ENCODE peak calls at places on chromosomes 1 and 21, in four cellular contexts. R, S, G and H are unnamed samples.

GRCh38 chr1:5875345-5875910 is 116.8 kb downstream of the NPHP4 start:
- DNase-seq in R (no peak), S (no peak), G (no peak), H (no peak)

GRCh38 chr1:54651608-54652007 is 10.0 kb downstream of the MROH7 start:
- DNase-seq in R (no peak), S (no peak), G (no peak), H (no peak)

GRCh38 chr1:14443164-14443787 is 155.2 kb upstream of the KAZN start:
- DNase-seq in R (no peak), S (peak), G (no peak), H (no peak)

GRCh38 chr1:94538243-94538827 is 3.2 kb downstream of the F3 start:
- DNase-seq in R (no peak), S (no peak), G (no peak), H (no peak)

GRCh38 chr1:32886012-32886827 is at the start of gene HPCA:
- DNase-seq in R (peak), S (peak), G (peak), H (no peak)

GRCh38 chr1:4551706-4552105 is 102.7 kb upstream of the AJAP1 start:
- DNase-seq in R (no peak), S (no peak), G (no peak), H (no peak)

GRCh38 chr1:108889706-108890105 is 12.9 kb downstream of the GPSM2 start:
- DNase-seq in R (no peak), S (no peak), G (peak), H (no peak)

GRCh38 chr1:116377564-116378529 is 4.8 kb downstream of the ATP1A1 start:
- DNase-seq in R (no peak), S (peak), G (peak), H (peak)

GRCh38 chr1:25651824-25652741 is 35.5 kb downstream of the MAN1C1 start:
- DNase-seq in R (peak), S (peak), G (no peak), H (no peak)

GRCh38 chr1:115725600-115725999 is 42.9 kb downstream of the CASQ2 start:
- DNase-seq in R (no peak), S (no peak), G (no peak), H (no peak)

GRCh38 chr1:24735619-24736375 is 9.4 kb upstream of the CLIC4 start:
- DNase-seq in R (no peak), S (peak), G (no peak), H (no peak)

GRCh38 chr1:29425656-29426055 is 189.3 kb downstream of the PTPRU start:
- DNase-seq in R (peak), S (no peak), G (no peak), H (no peak)
- TF ChIP-seq TCF12 in R (no peak), S (no peak), G (no peak), H (no peak)

GRCh38 chr21:42257091-42257760 is 38.3 kb downstream of the ABCG1 start:
- DNase-seq in R (no peak), S (no peak), G (no peak), H (no peak)

GRCh38 chr21:42256316-42256715 is 37.4 kb downstream of the ABCG1 start:
- DNase-seq in R (no peak), S (no peak), G (no peak), H (no peak)

GRCh38 chr21:42258885-42259407 is 40.0 kb downstream of the ABCG1 start:
- DNase-seq in R (no peak), S (no peak), G (no peak), H (no peak)

GRCh38 chr21:42260121-42260520 is 41.2 kb downstream of the ABCG1 start:
- DNase-seq in R (no peak), S (no peak), G (no peak), H (no peak)

GRCh38 chr21:42258150-42258884 is 39.4 kb downstream of the ABCG1 start:
- DNase-seq in R (peak), S (peak), G (peak), H (no peak)
- TF ChIP-seq TCF12 in R (peak), S (no peak), G (no peak), H (peak)

GRCh38 chr1:212020975-212021374 is 14.4 kb downstream of the INTS7 start:
- DNase-seq in R (no peak), S (no peak), G (no peak), H (no peak)
- TF ChIP-seq TCF12 in R (no peak), S (no peak), G (no peak), H (no peak)

DNA sequence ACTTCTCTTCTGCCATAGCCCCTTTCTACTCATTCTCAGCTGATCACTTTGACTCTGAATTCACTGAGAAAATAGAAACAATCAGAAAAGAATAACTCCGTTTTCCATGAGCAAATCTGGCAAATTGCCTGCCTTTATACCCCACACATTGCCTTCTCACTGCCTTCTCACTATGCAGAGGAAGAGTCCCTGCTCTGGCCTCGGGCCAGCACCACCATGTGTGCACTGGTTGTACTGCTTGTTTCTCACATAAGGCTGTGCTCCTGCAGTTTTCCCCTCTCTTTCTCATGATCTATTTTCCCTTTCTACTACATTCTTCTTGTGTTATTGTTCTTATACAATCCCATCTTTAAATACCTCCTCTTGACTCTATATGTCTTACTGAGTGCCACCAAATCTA is 2.3 kb upstream of the HMGCS2 start:
- DNase-seq in R (no peak), S (peak), G (no peak), H (no peak)
- TF ChIP-seq TCF12 in R (no peak), S (no peak), G (no peak), H (no peak)

GRCh38 chr21:34080693-34081092 is 7.3 kb downstream of the MRPS6 start:
- DNase-seq in R (no peak), S (no peak), G (no peak), H (no peak)
- TF ChIP-seq TCF12 in R (no peak), S (no peak), G (no peak), H (no peak)

DNA sequence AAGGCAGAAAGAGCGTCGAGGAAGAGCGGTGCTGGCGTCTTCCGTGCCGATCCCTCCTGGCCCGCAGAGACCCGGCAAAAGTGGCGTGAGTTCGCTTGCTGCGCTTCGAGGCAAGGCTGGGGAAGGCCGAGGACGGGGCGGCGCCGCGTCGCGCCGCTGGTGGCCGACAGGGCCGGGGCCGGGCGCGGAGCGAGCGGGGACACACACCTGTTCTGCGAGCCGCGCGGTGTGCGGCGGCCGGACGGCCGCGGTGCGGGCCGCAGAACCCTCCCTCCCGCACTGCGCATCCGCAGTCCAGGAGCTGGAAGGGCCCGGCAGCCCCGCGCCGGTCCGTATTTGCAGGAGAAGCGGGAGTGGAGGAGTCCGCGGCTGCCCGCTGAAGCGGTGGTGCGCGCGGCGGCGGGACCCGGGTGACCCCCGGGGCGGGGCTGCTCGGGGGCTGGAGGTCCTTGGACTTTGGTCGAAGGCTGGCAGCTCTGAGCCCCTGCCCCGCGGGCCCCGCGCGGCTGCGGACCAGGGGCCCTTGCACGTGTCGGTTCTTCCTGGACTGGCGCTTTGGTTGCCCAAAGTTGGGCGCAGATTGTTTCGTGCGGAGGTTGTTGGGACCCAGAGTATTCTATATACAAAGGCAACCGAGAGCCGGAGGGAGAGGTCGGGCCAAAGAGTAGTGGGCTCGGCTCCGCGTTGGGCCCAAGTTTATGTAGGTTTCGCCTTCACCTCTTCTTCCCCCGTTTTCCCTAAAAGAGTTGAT is 2.5 kb downstream of the RNF220 start:
- DNase-seq in R (peak), S (peak), G (no peak), H (no peak)
- TF ChIP-seq TCF12 in R (no peak), S (no peak), G (no peak), H (no peak)

DNA sequence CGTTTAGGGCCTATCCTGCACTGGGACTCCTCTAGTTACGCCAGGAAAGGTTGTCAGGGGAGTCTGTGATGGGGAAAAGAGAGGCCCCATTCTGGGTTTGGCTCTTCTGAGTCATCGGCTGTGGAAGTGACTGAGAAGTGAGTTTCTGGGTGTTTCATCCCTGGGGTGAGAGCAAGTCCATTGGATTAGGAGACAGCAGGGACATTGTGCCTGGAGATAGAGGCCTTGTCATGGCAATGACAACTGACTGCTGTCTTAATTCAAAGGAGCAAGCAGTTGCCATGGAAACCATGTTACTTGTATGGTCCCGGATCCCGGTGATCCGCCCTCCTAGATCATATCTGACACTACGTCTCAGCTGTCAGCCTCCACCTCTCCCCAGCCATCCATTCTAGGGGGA is 34.4 kb downstream of the KIAA0040 start:
- DNase-seq in R (no peak), S (no peak), G (no peak), H (no peak)
- TF ChIP-seq TCF12 in R (no peak), S (no peak), G (no peak), H (no peak)

GRCh38 chr1:17265162-17265561 is 16.3 kb downstream of the PADI3 start:
- DNase-seq in R (peak), S (no peak), G (no peak), H (no peak)
- TF ChIP-seq TCF12 in R (no peak), S (no peak), G (no peak), H (no peak)